ENCODE peak calls at places on chromosome 4, in six cellular contexts. S is PC-3; R is CD8-positive, alpha-beta memory T cell; W is thoracic aorta; H is RWPE2; D is heart right ventricle. A is an unnamed sample.
A peak's percentile ranks its signal among the peaks of the same experiment; 100 is the strongest.

GRCh38 chr4:47490550-47490949 is 5.5 kb downstream of the ATP10D start:
- DNase-seq in R (no peak), S (peak; percentile 23), W (no peak), H (no peak), D (peak; percentile 13), A (no peak)

GRCh38 chr4:64394469-64394868 is 14.8 kb downstream of the TECRL start:
- DNase-seq in S (no peak), W (no peak), H (no peak), R (no peak), D (no peak), A (no peak)

GRCh38 chr4:172514011-172514410 is 654.6 kb upstream of the GALNT7 start:
- DNase-seq in H (peak; percentile 59), S (peak; percentile 9), W (no peak), R (no peak), D (no peak), A (no peak)

GRCh38 chr4:139242511-139243051 is 37.4 kb downstream of the MGARP start:
- DNase-seq in S (peak; percentile 83), R (no peak), D (no peak), H (peak; percentile 74), W (no peak), A (no peak)

GRCh38 chr4:6343950-6344408 is 74.3 kb downstream of the WFS1 start:
- DNase-seq in H (peak; percentile 84), S (peak; percentile 85), D (no peak), W (no peak), R (no peak), A (no peak)

GRCh38 chr4:7335363-7336066 is 99.2 kb downstream of the PSAPL1 start:
- DNase-seq in W (no peak), D (peak; percentile 39), S (peak; percentile 58), R (peak; percentile 35), H (no peak), A (no peak)

GRCh38 chr4:74838746-74839370 is 44.5 kb upstream of the BTC start:
- DNase-seq in R (no peak), H (no peak), S (peak; percentile 52), W (no peak), D (no peak), A (no peak)

GRCh38 chr4:141352775-141353544 is 132.3 kb downstream of the ZNF330 start:
- DNase-seq in R (no peak), D (no peak), W (no peak), H (no peak), S (peak; percentile 22), A (no peak)

GRCh38 chr4:120874792-120875774 is 47.4 kb downstream of the PRDM5 start:
- DNase-seq in W (no peak), D (no peak), S (no peak), R (no peak), H (no peak), A (no peak)

GRCh38 chr4:24771241-24771640 is 24.1 kb upstream of the SOD3 start:
- DNase-seq in W (no peak), R (no peak), H (no peak), D (no peak), S (peak; percentile 39), A (no peak)

GRCh38 chr4:139607302-139608060 is 51.5 kb upstream of the SETD7 start:
- DNase-seq in R (no peak), H (no peak), D (no peak), W (no peak), S (no peak), A (no peak)

GRCh38 chr4:14743601-14744000 is 258.7 kb upstream of the CPEB2 start:
- DNase-seq in D (no peak), R (no peak), S (no peak), H (no peak), W (no peak), A (no peak)

GRCh38 chr4:152990471-152991131 is 54.5 kb downstream of the FHDC1 start:
- DNase-seq in R (no peak), D (no peak), H (no peak), W (no peak), S (no peak), A (no peak)

GRCh38 chr4:127748957-127749356 is 18.8 kb downstream of the SLC25A31 start:
- DNase-seq in R (no peak), D (no peak), S (no peak), W (no peak), H (no peak), A (no peak)

GRCh38 chr4:185559913-185560281 is 24.6 kb upstream of the PDLIM3 start:
- DNase-seq in H (peak; percentile 73), W (no peak), S (peak; percentile 49), R (no peak), D (no peak), A (no peak)

GRCh38 chr4:25085621-25086020 is 54.9 kb upstream of the LGI2 start:
- DNase-seq in R (no peak), S (no peak), W (no peak), H (no peak), D (no peak), A (no peak)

GRCh38 chr4:91630764-91631163 is 673.0 kb upstream of the GRID2 start:
- DNase-seq in R (no peak), S (no peak), D (no peak), W (no peak), H (no peak), A (no peak)

GRCh38 chr4:125826801-125827200 is 512.0 kb downstream of the FAT4 start:
- DNase-seq in D (no peak), H (no peak), W (no peak), S (no peak), R (no peak), A (no peak)

GRCh38 chr4:27357283-27357682 is 496.6 kb downstream of the STIM2 start:
- DNase-seq in D (no peak), S (peak; percentile 41), R (no peak), H (no peak), W (no peak), A (no peak)

GRCh38 chr4:87133183-87133582 is 87.2 kb downstream of the KLHL8 start:
- DNase-seq in W (no peak), H (no peak), R (no peak), D (no peak), S (no peak), A (no peak)

GRCh38 chr4:3200423-3201090 is 48.4 kb upstream of the MSANTD1 start:
- DNase-seq in H (no peak), S (no peak), D (no peak), W (no peak), R (no peak), A (no peak)
- H3K4me1 ChIP-seq in H (no peaks in the 10 kb centered on the region), S (no peaks in the 10 kb centered on the region), D (peaks cover 35% of the 10 kb centered on the region), W (no peaks in the 10 kb centered on the region), R (peaks cover 68% of the 10 kb centered on the region), A (peaks cover 55% of the 10 kb centered on the region)

GRCh38 chr4:155434904-155435303 is 58.1 kb upstream of the MAP9 start:
- DNase-seq in S (no peak), H (no peak), R (no peak), D (no peak), W (no peak), A (no peak)
- H3K27me3 ChIP-seq in S (no peaks in the 10 kb centered on the region), H (no peaks in the 10 kb centered on the region), R (no peaks in the 10 kb centered on the region), D (no peaks in the 10 kb centered on the region), W (no peaks in the 10 kb centered on the region), A (no peaks in the 10 kb centered on the region)

GRCh38 chr4:82623284-82623683 is 61.5 kb upstream of the TMEM150C start:
- DNase-seq in R (no peak), S (no peak), H (no peak), W (no peak), D (no peak), A (no peak)

GRCh38 chr4:82621212-82621611 is 59.4 kb upstream of the TMEM150C start:
- DNase-seq in W (no peak), H (no peak), S (no peak), R (no peak), D (no peak), A (no peak)

GRCh38 chr4:82629238-82630000 is 67.6 kb upstream of the TMEM150C start:
- DNase-seq in S (no peak), D (no peak), R (no peak), H (no peak), W (no peak), A (no peak)

GRCh38 chr4:82626251-82626868 is 64.6 kb upstream of the TMEM150C start:
- DNase-seq in S (no peak), D (peak; percentile 35), H (no peak), R (no peak), W (no peak), A (no peak)

GRCh38 chr4:82624819-82625218 is 63.0 kb upstream of the TMEM150C start:
- DNase-seq in S (no peak), W (no peak), D (no peak), H (no peak), R (no peak), A (no peak)
- H3K27ac ChIP-seq in S (no peak overlapping the region), W (no peak overlapping the region), D (peak overlapping the region; percentile 75), H (no peak overlapping the region), R (no peak overlapping the region), A (no peak overlapping the region)

GRCh38 chr4:118762146-118762545 is 73.8 kb downstream of the SEC24D start:
- DNase-seq in D (no peak), W (no peak), H (no peak), S (no peak), R (no peak), A (no peak)
- H3K4me1 ChIP-seq in D (peaks cover 93% of the 10 kb centered on the region), W (peaks cover 71% of the 10 kb centered on the region), H (peaks cover 13% of the 10 kb centered on the region), S (peaks cover 16% of the 10 kb centered on the region), R (no peaks in the 10 kb centered on the region), A (no peaks in the 10 kb centered on the region)

DNA sequence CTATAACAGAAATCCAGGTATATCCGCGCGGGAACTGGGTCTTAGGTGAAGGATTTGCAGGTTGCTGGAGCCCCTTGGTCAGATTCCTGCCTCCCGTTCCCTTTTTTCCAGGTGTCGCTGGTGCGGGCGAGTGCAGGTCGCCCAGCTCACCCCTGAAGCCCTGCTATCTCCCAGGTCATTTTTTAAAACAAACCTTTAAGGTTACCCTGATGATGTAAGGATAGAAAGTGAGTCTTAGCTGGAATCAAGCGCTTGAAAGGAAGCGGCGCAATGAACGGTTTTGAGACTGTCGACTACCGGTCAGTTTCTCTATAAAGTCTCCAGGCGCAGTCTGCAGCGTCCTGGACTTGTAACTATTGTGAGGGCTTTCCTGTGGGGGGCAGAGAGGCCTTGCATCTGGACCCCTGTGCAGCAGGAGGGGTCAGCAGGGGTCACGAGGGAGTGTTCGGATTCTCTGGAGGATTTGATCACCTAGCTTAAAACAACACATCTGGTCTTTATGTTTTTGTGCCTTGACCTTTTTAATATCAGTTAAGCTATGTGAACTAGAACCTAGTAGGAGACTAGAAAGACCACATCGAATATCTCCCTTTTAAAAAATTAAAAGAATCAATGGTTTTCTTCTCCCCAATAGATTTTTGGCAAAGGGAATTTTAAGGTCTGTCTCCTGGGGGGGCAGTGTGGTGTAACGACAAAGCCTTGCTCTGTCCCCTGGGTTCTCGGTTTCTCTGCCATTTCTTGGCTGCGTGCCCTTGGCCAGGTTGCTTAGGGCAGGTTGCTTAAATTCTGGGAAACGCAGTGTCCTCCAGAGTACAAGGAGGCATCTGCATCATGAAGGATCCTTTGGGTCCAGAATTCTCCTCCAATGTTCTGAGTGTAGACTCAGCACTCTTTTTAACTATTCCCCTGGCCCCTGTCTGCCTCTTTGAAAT is 1.7 kb downstream of the KIT start:
- DNase-seq in W (no peak), R (no peak), H (no peak), D (no peak), S (no peak), A (no peak)
- H3K27me3 ChIP-seq in W (no peaks in the 10 kb centered on the region), R (peaks cover 7% of the 10 kb centered on the region), H (peaks cover 40% of the 10 kb centered on the region), D (peaks cover 20% of the 10 kb centered on the region), S (peaks cover 56% of the 10 kb centered on the region), A (peaks cover 12% of the 10 kb centered on the region)

GRCh38 chr4:119100640-119101039 is 35.0 kb upstream of the MYOZ2 start:
- DNase-seq in W (no peak), R (no peak), H (no peak), S (no peak), D (no peak), A (no peak)
- H3K27ac ChIP-seq in W (peak overlapping the region; percentile 36), R (no peak overlapping the region), H (no peak overlapping the region), S (no peak overlapping the region), D (no peak overlapping the region), A (no peak overlapping the region)

A was measured in naive thymus-derived CD4-positive, alpha-beta T cell.